ENCODE peak calls at places on chromosomes 5 and 9, in nine cellular contexts. One of them, this sample, is unnamed.

GRCh38 chr5:134606726-134607125 is 25.9 kb downstream of the SAR1B start:
- DNase-seq in A549: no peak
- DNase-seq in HepG2: no peak
- DNase-seq in HCT116: no peak
- DNase-seq in K562: no peak
- DNase-seq in SK-N-SH: no peak
- DNase-seq in endothelial cell of umbilical vein: no peak
- DNase-seq in H1: no peak
- DNase-seq in GM12878: no peak
- DNase-seq in this sample: no peak

GRCh38 chr9:87714819-87715218 is 11.1 kb upstream of the CTSL start:
- DNase-seq in A549: peak
- DNase-seq in HepG2: peak
- DNase-seq in HCT116: no peak
- DNase-seq in K562: peak
- DNase-seq in SK-N-SH: no peak
- DNase-seq in endothelial cell of umbilical vein: peak
- DNase-seq in H1: no peak
- DNase-seq in GM12878: no peak
- DNase-seq in this sample: peak

GRCh38 chr9:136311037-136311432 is 7.1 kb upstream of the CCDC187 start:
- DNase-seq in A549: no peak
- DNase-seq in HepG2: no peak
- DNase-seq in HCT116: no peak
- DNase-seq in K562: peak
- DNase-seq in SK-N-SH: no peak
- DNase-seq in endothelial cell of umbilical vein: no peak
- DNase-seq in H1: no peak
- DNase-seq in GM12878: no peak
- DNase-seq in this sample: no peak

GRCh38 chr5:119360905-119361605 is 5.2 kb downstream of the TNFAIP8 start:
- DNase-seq in A549: no peak
- DNase-seq in HepG2: no peak
- DNase-seq in HCT116: no peak
- DNase-seq in K562: no peak
- DNase-seq in SK-N-SH: no peak
- DNase-seq in endothelial cell of umbilical vein: no peak
- DNase-seq in H1: no peak
- DNase-seq in GM12878: no peak
- DNase-seq in this sample: no peak

GRCh38 chr5:112174959-112175594 is 244.0 kb downstream of the EPB41L4A start:
- DNase-seq in A549: peak
- DNase-seq in HepG2: peak
- DNase-seq in HCT116: peak
- DNase-seq in K562: peak
- DNase-seq in SK-N-SH: peak
- DNase-seq in endothelial cell of umbilical vein: peak
- DNase-seq in H1: no peak
- DNase-seq in GM12878: no peak
- DNase-seq in this sample: peak

GRCh38 chr5:152861231-152861630 is 456.2 kb upstream of the NMUR2 start:
- DNase-seq in A549: no peak
- DNase-seq in HepG2: no peak
- DNase-seq in HCT116: no peak
- DNase-seq in K562: no peak
- DNase-seq in SK-N-SH: no peak
- DNase-seq in endothelial cell of umbilical vein: no peak
- DNase-seq in H1: no peak
- DNase-seq in GM12878: no peak
- DNase-seq in this sample: no peak

GRCh38 chr9:33306037-33306436 is 15.7 kb downstream of the NFX1 start:
- DNase-seq in A549: no peak
- DNase-seq in HepG2: no peak
- DNase-seq in HCT116: no peak
- DNase-seq in K562: no peak
- DNase-seq in SK-N-SH: no peak
- DNase-seq in endothelial cell of umbilical vein: no peak
- DNase-seq in H1: no peak
- DNase-seq in GM12878: no peak
- DNase-seq in this sample: no peak

GRCh38 chr9:37693265-37693664 is 42.5 kb downstream of the FRMPD1 start:
- DNase-seq in A549: no peak
- DNase-seq in HepG2: no peak
- DNase-seq in HCT116: no peak
- DNase-seq in K562: no peak
- DNase-seq in SK-N-SH: no peak
- DNase-seq in endothelial cell of umbilical vein: no peak
- DNase-seq in H1: no peak
- DNase-seq in GM12878: no peak
- DNase-seq in this sample: no peak

GRCh38 chr5:6773342-6774035 is 60.3 kb downstream of the TENT4A start:
- DNase-seq in A549: peak
- DNase-seq in HepG2: no peak
- DNase-seq in HCT116: no peak
- DNase-seq in K562: no peak
- DNase-seq in SK-N-SH: peak
- DNase-seq in endothelial cell of umbilical vein: no peak
- DNase-seq in H1: no peak
- DNase-seq in GM12878: no peak
- DNase-seq in this sample: peak

GRCh38 chr9:124774131-124774978 is 2.6 kb upstream of the OLFML2A start:
- DNase-seq in A549: peak
- DNase-seq in HepG2: peak
- DNase-seq in HCT116: peak
- DNase-seq in K562: peak
- DNase-seq in SK-N-SH: peak
- DNase-seq in endothelial cell of umbilical vein: peak
- DNase-seq in H1: peak
- DNase-seq in GM12878: peak
- DNase-seq in this sample: peak

GRCh38 chr5:177071671-177072385 is 14.9 kb upstream of the FGFR4 start:
- DNase-seq in A549: peak
- DNase-seq in HepG2: peak
- DNase-seq in HCT116: peak
- DNase-seq in K562: peak
- DNase-seq in SK-N-SH: peak
- DNase-seq in endothelial cell of umbilical vein: peak
- DNase-seq in H1: no peak
- DNase-seq in GM12878: peak
- DNase-seq in this sample: peak

GRCh38 chr9:93097496-93098205 is 1.6 kb downstream of the CARD19 start:
- DNase-seq in A549: no peak
- DNase-seq in HepG2: no peak
- DNase-seq in HCT116: no peak
- DNase-seq in K562: no peak
- DNase-seq in SK-N-SH: no peak
- DNase-seq in endothelial cell of umbilical vein: peak
- DNase-seq in H1: no peak
- DNase-seq in GM12878: no peak
- DNase-seq in this sample: peak

GRCh38 chr5:151745071-151745705 is 13.2 kb downstream of the ATOX1 start:
- DNase-seq in A549: no peak
- DNase-seq in HepG2: no peak
- DNase-seq in HCT116: peak
- DNase-seq in K562: no peak
- DNase-seq in SK-N-SH: no peak
- DNase-seq in endothelial cell of umbilical vein: peak
- DNase-seq in H1: no peak
- DNase-seq in GM12878: peak
- DNase-seq in this sample: no peak

GRCh38 chr9:94135222-94135621 is 51.0 kb downstream of the PTPDC1 start:
- DNase-seq in A549: no peak
- DNase-seq in HepG2: no peak
- DNase-seq in HCT116: no peak
- DNase-seq in K562: no peak
- DNase-seq in SK-N-SH: no peak
- DNase-seq in endothelial cell of umbilical vein: peak
- DNase-seq in H1: no peak
- DNase-seq in GM12878: no peak
- DNase-seq in this sample: no peak

GRCh38 chr5:45411971-45412612 is 284.1 kb downstream of the HCN1 start:
- DNase-seq in A549: no peak
- DNase-seq in HepG2: no peak
- DNase-seq in HCT116: no peak
- DNase-seq in K562: no peak
- DNase-seq in SK-N-SH: no peak
- DNase-seq in endothelial cell of umbilical vein: peak
- DNase-seq in H1: no peak
- DNase-seq in GM12878: no peak
- DNase-seq in this sample: no peak

GRCh38 chr5:9468070-9468388 is 77.8 kb downstream of the SEMA5A start:
- DNase-seq in A549: no peak
- DNase-seq in HepG2: no peak
- DNase-seq in HCT116: no peak
- DNase-seq in K562: no peak
- DNase-seq in SK-N-SH: peak
- DNase-seq in endothelial cell of umbilical vein: no peak
- DNase-seq in H1: no peak
- DNase-seq in GM12878: no peak
- DNase-seq in this sample: no peak

GRCh38 chr5:179294891-179295777 is 50.1 kb downstream of the ADAMTS2 start:
- DNase-seq in A549: no peak
- DNase-seq in HepG2: no peak
- DNase-seq in HCT116: no peak
- DNase-seq in K562: no peak
- DNase-seq in SK-N-SH: peak
- DNase-seq in endothelial cell of umbilical vein: no peak
- DNase-seq in H1: no peak
- DNase-seq in GM12878: no peak
- DNase-seq in this sample: no peak
- TF ChIP-seq MAX in A549: no peak
- TF ChIP-seq MAX in HepG2: no peak
- TF ChIP-seq MAX in HCT116: no peak
- TF ChIP-seq MAX in K562: no peak
- TF ChIP-seq MAX in SK-N-SH: no peak
- TF ChIP-seq MAX in endothelial cell of umbilical vein: no peak
- TF ChIP-seq MAX in H1: no peak
- TF ChIP-seq MAX in GM12878: no peak
- TF ChIP-seq MAX in this sample: no peak

GRCh38 chr9:129639756-129640085 is 2.2 kb downstream of the ASB6 start:
- DNase-seq in A549: no peak
- DNase-seq in HepG2: no peak
- DNase-seq in HCT116: no peak
- DNase-seq in K562: no peak
- DNase-seq in SK-N-SH: no peak
- DNase-seq in endothelial cell of umbilical vein: no peak
- DNase-seq in H1: no peak
- DNase-seq in GM12878: no peak
- DNase-seq in this sample: no peak

GRCh38 chr9:129640086-129640870 is 1.7 kb downstream of the ASB6 start:
- DNase-seq in A549: no peak
- DNase-seq in HepG2: no peak
- DNase-seq in HCT116: no peak
- DNase-seq in K562: no peak
- DNase-seq in SK-N-SH: peak
- DNase-seq in endothelial cell of umbilical vein: no peak
- DNase-seq in H1: no peak
- DNase-seq in GM12878: no peak
- DNase-seq in this sample: no peak

GRCh38 chr9:129639034-129639630 is 2.8 kb downstream of the ASB6 start:
- DNase-seq in A549: no peak
- DNase-seq in HepG2: no peak
- DNase-seq in HCT116: no peak
- DNase-seq in K562: no peak
- DNase-seq in SK-N-SH: no peak
- DNase-seq in endothelial cell of umbilical vein: no peak
- DNase-seq in H1: no peak
- DNase-seq in GM12878: no peak
- DNase-seq in this sample: no peak

GRCh38 chr9:129637102-129637501 is 4.8 kb downstream of the ASB6 start:
- DNase-seq in A549: no peak
- DNase-seq in HepG2: no peak
- DNase-seq in HCT116: no peak
- DNase-seq in K562: no peak
- DNase-seq in SK-N-SH: no peak
- DNase-seq in endothelial cell of umbilical vein: no peak
- DNase-seq in H1: no peak
- DNase-seq in GM12878: no peak
- DNase-seq in this sample: no peak

GRCh38 chr9:129637673-129638439 is 4.1 kb downstream of the ASB6 start:
- DNase-seq in A549: no peak
- DNase-seq in HepG2: no peak
- DNase-seq in HCT116: no peak
- DNase-seq in K562: no peak
- DNase-seq in SK-N-SH: no peak
- DNase-seq in endothelial cell of umbilical vein: no peak
- DNase-seq in H1: no peak
- DNase-seq in GM12878: no peak
- DNase-seq in this sample: no peak
- TF ChIP-seq CTCF in A549: no peak
- TF ChIP-seq CTCF in HepG2: no peak
- TF ChIP-seq CTCF in HCT116: no peak
- TF ChIP-seq CTCF in K562: no peak
- TF ChIP-seq CTCF in SK-N-SH: no peak
- TF ChIP-seq CTCF in endothelial cell of umbilical vein: no peak
- TF ChIP-seq CTCF in H1: no peak
- TF ChIP-seq CTCF in GM12878: no peak
- TF ChIP-seq CTCF in this sample: no peak

DNA sequence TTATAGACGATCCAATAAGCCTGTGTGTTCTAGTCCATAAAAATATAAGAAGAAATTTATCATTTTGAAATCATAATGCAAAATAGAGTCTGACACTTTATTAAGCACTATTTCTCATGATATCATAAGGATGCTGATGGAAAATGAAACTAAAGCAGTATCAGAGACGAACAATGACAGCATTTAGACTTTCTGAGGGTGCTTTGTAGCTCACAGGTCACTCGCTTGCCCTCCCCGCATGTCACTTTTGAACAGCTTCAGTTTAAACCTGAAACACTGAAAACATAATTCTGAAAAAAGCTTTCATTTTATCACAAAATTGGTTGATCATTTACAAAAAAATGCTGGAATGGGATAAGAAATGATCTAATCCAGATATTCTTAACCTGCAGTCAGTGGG is 247.1 kb downstream of the EBF1 start:
- DNase-seq in A549: no peak
- DNase-seq in HepG2: no peak
- DNase-seq in HCT116: no peak
- DNase-seq in K562: no peak
- DNase-seq in SK-N-SH: no peak
- DNase-seq in endothelial cell of umbilical vein: no peak
- DNase-seq in H1: no peak
- DNase-seq in GM12878: no peak
- DNase-seq in this sample: no peak
- H3K4me3 ChIP-seq in A549: no peak
- H3K4me3 ChIP-seq in HepG2: no peak
- H3K4me3 ChIP-seq in HCT116: no peak
- H3K4me3 ChIP-seq in K562: no peak
- H3K4me3 ChIP-seq in SK-N-SH: no peak
- H3K4me3 ChIP-seq in endothelial cell of umbilical vein: no peak
- H3K4me3 ChIP-seq in H1: no peak
- H3K4me3 ChIP-seq in GM12878: no peak
- H3K4me3 ChIP-seq in this sample: no peak

DNA sequence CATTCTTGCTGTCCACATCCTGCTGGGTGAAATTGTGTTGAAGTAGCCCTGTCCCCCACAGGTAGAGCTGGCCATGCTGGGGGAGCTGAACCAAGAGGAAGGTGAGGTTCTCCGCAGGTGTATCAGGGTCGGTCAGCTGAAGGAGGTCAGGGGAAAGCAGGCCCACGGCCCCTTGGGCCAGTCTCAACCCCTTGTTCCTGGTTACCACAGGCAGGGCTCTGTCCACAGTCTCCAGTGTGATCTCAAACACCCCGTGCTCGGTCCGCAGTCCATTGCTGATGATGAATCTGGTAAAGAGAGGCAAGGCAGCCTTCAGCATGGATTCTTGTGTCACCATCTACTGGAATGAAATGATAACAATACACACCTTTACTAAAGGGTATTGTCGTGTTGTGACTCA is 53.4 kb upstream of the CER1 start:
- DNase-seq in A549: no peak
- DNase-seq in HepG2: no peak
- DNase-seq in HCT116: no peak
- DNase-seq in K562: no peak
- DNase-seq in SK-N-SH: no peak
- DNase-seq in endothelial cell of umbilical vein: no peak
- DNase-seq in H1: no peak
- DNase-seq in GM12878: no peak
- DNase-seq in this sample: no peak
- TF ChIP-seq MAX in A549: no peak
- TF ChIP-seq MAX in HepG2: no peak
- TF ChIP-seq MAX in HCT116: no peak
- TF ChIP-seq MAX in K562: no peak
- TF ChIP-seq MAX in SK-N-SH: no peak
- TF ChIP-seq MAX in endothelial cell of umbilical vein: no peak
- TF ChIP-seq MAX in H1: no peak
- TF ChIP-seq MAX in GM12878: no peak
- TF ChIP-seq MAX in this sample: no peak